ENCODE peak calls at places on chromosome 22, in five cellular contexts. P is MM.1S, A is esophagus squamous epithelium, W is upper lobe of left lung, G is heart left ventricle. B is an unnamed sample. For H3K9me3, the result is how much of the 10 kb centered on the place peaks cover.

GRCh38 chr22:43011079-43011478 is 3.9 kb downstream of the PACSIN2 start:
- DNase-seq in G (no peak), W (no peak), P (no peak), A (no peak), B (no peak)

GRCh38 chr22:31286360-31287255 is 5.7 kb downstream of the PIK3IP1 start:
- DNase-seq in G (no peak), A (peak), W (no peak), P (peak), B (no peak)

GRCh38 chr22:32534252-32535215 is 59.9 kb downstream of the FBXO7 start:
- DNase-seq in A (no peak), P (no peak), W (no peak), G (peak), B (peak)

GRCh38 chr22:22418163-22418549 is 90.4 kb downstream of the ZNF280B start:
- DNase-seq in W (no peak), A (no peak), G (no peak), P (no peak), B (no peak)

GRCh38 chr22:40703731-40704130 is 24.4 kb downstream of the MCHR1 start:
- DNase-seq in P (no peak), W (no peak), G (no peak), A (no peak), B (no peak)

GRCh38 chr22:23072911-23073491 is 2.7 kb downstream of the GNAZ start:
- DNase-seq in W (no peak), P (no peak), G (peak), A (no peak), B (peak)

GRCh38 chr22:49853981-49854791 is 542 bp downstream of the ZBED4 start:
- DNase-seq in A (no peak), G (peak), W (no peak), P (peak), B (no peak)

GRCh38 chr22:50469377-50470305 is 5.2 kb downstream of the SBF1 start:
- DNase-seq in P (peak), W (peak), A (peak), G (no peak), B (peak)

GRCh38 chr22:22422629-22423112 is 85.9 kb downstream of the ZNF280B start:
- DNase-seq in G (peak), A (peak), W (no peak), P (peak), B (peak)

GRCh38 chr22:23754220-23754919 is at the start of gene VPREB3:
- DNase-seq in G (no peak), P (no peak), W (no peak), A (no peak), B (no peak)

GRCh38 chr22:26835929-26836528 is 178.6 kb downstream of the MIAT start:
- DNase-seq in G (no peak), A (no peak), P (peak), W (no peak), B (no peak)

GRCh38 chr22:17891427-17892167 is 117.3 kb upstream of the BID start:
- DNase-seq in P (no peak), A (no peak), G (peak), W (no peak), B (peak)
- TF ChIP-seq CTCF in P (peak), A (peak), G (peak), W (no peak), B (peak)

DNA sequence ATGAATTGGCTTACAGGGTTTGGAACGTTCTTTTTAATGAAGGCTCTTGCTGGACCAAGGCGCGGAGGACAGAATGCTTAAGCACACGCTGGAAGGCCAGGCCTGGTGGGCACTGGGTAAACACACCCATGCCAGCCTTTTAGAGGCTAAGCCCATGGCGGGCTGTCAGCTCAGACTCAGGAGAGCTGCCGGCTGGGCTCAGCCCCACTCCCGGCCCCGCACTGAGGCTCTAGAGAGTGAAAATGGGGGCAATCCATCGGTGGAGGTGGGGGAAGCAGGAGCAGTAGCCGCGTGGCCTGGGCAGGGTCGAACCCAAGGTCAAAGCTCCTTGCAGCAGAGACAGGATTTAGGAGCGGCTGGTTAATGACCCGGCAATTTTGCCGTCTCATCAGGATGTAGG is 1157.4 kb downstream of the BRD1 start:
- DNase-seq in A (no peak), P (no peak), W (peak), G (no peak), B (no peak)
- H3K9me3 ChIP-seq in A (under half), P (under half), W (under half), G (under half), B (under half)

DNA sequence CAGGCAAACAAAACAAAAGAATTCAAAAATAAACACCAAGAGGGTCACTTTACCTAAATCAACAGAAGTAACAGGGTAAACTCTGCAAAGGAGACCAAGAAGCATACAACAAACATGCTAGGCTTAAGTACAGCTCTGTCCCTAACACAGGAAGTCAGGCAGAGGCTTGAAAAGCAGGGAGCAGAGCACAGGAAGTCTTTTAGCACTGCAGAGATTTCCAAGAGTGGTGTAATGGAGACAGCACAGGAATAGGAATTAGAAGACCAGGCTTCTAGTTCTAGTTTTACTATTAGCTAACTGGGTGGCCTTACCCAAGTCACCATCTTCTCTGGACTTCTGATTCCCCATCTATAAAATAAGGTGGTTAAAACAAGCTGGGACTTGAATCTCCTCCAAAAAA is 1.9 kb downstream of the RBFOX2 start:
- DNase-seq in G (no peak), W (no peak), P (no peak), A (no peak), B (no peak)
- H3K27ac ChIP-seq in G (peak), W (peak), P (no peak), A (peak), B (peak)

GRCh38 chr22:37330200-37331033 is 48.1 kb downstream of the CYTH4 start:
- DNase-seq in G (no peak), A (no peak), P (peak), W (peak), B (no peak)
- TF ChIP-seq CTCF in G (no peak), A (no peak), P (peak), W (no peak), B (no peak)

DNA sequence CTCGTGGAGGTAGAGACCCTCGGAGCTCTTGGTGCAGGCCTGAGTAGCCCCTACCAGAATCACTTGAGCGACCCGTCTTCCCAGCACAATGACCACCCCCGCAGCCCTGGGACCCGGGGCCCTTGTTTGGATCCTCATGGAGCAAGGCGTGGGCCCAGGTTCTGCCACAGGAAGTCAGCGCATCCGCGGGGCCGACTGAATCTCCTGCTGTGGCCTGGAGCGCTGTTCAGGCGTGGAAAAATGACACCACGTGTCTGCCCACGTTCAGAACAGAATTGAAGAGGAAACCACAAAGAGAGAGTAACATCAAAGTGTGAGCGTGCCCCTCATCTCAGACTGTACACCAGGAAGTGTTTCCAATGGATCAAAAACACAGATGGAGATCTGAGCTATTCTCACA is 1479.2 kb downstream of the TBC1D22A start:
- DNase-seq in P (no peak), A (no peak), G (no peak), W (no peak), B (no peak)
- H3K9me3 ChIP-seq in P (under half), A (under half), G (under half), W (under half), B (under half)

GRCh38 chr22:39236321-39237275 is 8.2 kb downstream of the PDGFB start:
- DNase-seq in G (peak), P (peak), W (no peak), A (no peak), B (peak)
- H3K27ac ChIP-seq in G (peak), P (peak), W (peak), A (peak), B (peak)

B was measured in left ventricle myocardium inferior.